ENCODE peak calls at places on chromosomes 13 and 19, in five cellular contexts. H is IMR-90, W is mesendoderm, P is H9, S is mesenchymal stem cell. C is an unnamed sample.

GRCh38 chr19:7595466-7596133 is at the start of gene CAMSAP3:
- DNase-seq in H (no peak), W (peak; percentile 63), P (peak; percentile 86), S (no peak), C (peak; percentile 82)

GRCh38 chr13:100434010-100434763 is 154.4 kb downstream of the GGACT start:
- DNase-seq in H (peak; percentile 68), W (peak; percentile 43), P (no peak), S (peak; percentile 51), C (no peak)

GRCh38 chr19:52138614-52139290 is 986 bp downstream of the ZNF616 start:
- DNase-seq in H (peak; percentile 19), W (peak; percentile 86), P (peak; percentile 69), S (peak; percentile 37), C (no peak)

GRCh38 chr13:73230714-73231113 is 171.9 kb downstream of the KLF5 start:
- DNase-seq in H (no peak), W (no peak), P (no peak), S (no peak), C (no peak)

GRCh38 chr19:29271911-29272310 is 59.0 kb upstream of the UQCRFS1 start:
- DNase-seq in H (no peak), W (no peak), P (no peak), S (no peak), C (no peak)

GRCh38 chr13:113562866-113563265 is 21.7 kb upstream of the TFDP1 start:
- DNase-seq in H (no peak), W (no peak), P (no peak), S (no peak), C (no peak)

GRCh38 chr13:22047082-22047784 is 376.4 kb downstream of the FGF9 start:
- DNase-seq in H (peak; percentile 64), W (no peak), P (no peak), S (peak; percentile 21), C (no peak)

GRCh38 chr13:30105381-30105780 is 202.0 kb downstream of the KATNAL1 start:
- DNase-seq in H (no peak), W (peak; percentile 72), P (peak; percentile 67), S (no peak), C (no peak)

GRCh38 chr19:10760268-10760944 is 42.5 kb downstream of the DNM2 start:
- DNase-seq in H (no peak), W (peak; percentile 48), P (no peak), S (peak; percentile 49), C (no peak)

GRCh38 chr19:1379961-1380489 is 3.7 kb upstream of the NDUFS7 start:
- DNase-seq in H (no peak), W (no peak), P (no peak), S (no peak), C (no peak)

GRCh38 chr19:1837625-1838105 is 10.6 kb downstream of the REXO1 start:
- DNase-seq in H (no peak), W (peak; percentile 58), P (peak; percentile 76), S (no peak), C (no peak)

GRCh38 chr19:48330012-48330681 is 4.8 kb downstream of the EMP3 start:
- DNase-seq in H (no peak), W (peak; percentile 98), P (peak; percentile 92), S (peak; percentile 50), C (peak; percentile 79)

GRCh38 chr13:25575562-25575961 is 203.8 kb downstream of the ATP8A2 start:
- DNase-seq in H (no peak), W (no peak), P (no peak), S (no peak), C (no peak)

GRCh38 chr19:15330801-15331418 is 1.4 kb downstream of the BRD4 start:
- DNase-seq in H (peak; percentile 89), W (peak; percentile 74), P (no peak), S (peak; percentile 93), C (peak; percentile 17)

GRCh38 chr13:110713981-110714797 is 689 bp downstream of the ING1 start:
- DNase-seq in H (peak; percentile 32), W (peak; percentile 68), P (peak; percentile 42), S (peak; percentile 55), C (peak; percentile 38)

GRCh38 chr19:1854542-1855039 is 6.3 kb upstream of the REXO1 start:
- DNase-seq in H (no peak), W (peak; percentile 26), P (peak; percentile 64), S (no peak), C (no peak)

GRCh38 chr13:77448689-77449088 is 86.8 kb upstream of the SCEL start:
- DNase-seq in H (no peak), W (peak; percentile 3), P (peak; percentile 47), S (no peak), C (no peak)

GRCh38 chr13:37058801-37059135 is 720 bp downstream of the SUPT20H start:
- DNase-seq in H (no peak), W (no peak), P (peak; percentile 27), S (no peak), C (no peak)

GRCh38 chr19:18541992-18542935 is 1.1 kb downstream of the FKBP8 start:
- DNase-seq in H (no peak), W (no peak), P (peak; percentile 40), S (no peak), C (no peak)

GRCh38 chr13:48398450-48399095 is 14.3 kb downstream of the LPAR6 start:
- DNase-seq in H (peak; percentile 18), W (no peak), P (no peak), S (no peak), C (no peak)

GRCh38 chr19:45598267-45599011 is 3.6 kb downstream of the GPR4 start:
- DNase-seq in H (no peak), W (no peak), P (no peak), S (no peak), C (no peak)

GRCh38 chr19:45595814-45596213 is 6.2 kb downstream of the GPR4 start:
- DNase-seq in H (peak; percentile 43), W (no peak), P (no peak), S (peak; percentile 43), C (no peak)

GRCh38 chr19:45599286-45599685 is 2.7 kb downstream of the GPR4 start:
- DNase-seq in H (no peak), W (no peak), P (no peak), S (no peak), C (no peak)

GRCh38 chr19:45600340-45600885 is 1.6 kb downstream of the GPR4 start:
- DNase-seq in H (no peak), W (no peak), P (no peak), S (no peak), C (no peak)

GRCh38 chr19:45597425-45598111 is 4.4 kb downstream of the GPR4 start:
- DNase-seq in H (no peak), W (no peak), P (no peak), S (no peak), C (no peak)
- H2BK120ac ChIP-seq in H (peak overlapping the region; percentile 26), W (no peak overlapping the region), P (no peak overlapping the region), S (peak overlapping the region; percentile 42), C (no peak overlapping the region)

DNA sequence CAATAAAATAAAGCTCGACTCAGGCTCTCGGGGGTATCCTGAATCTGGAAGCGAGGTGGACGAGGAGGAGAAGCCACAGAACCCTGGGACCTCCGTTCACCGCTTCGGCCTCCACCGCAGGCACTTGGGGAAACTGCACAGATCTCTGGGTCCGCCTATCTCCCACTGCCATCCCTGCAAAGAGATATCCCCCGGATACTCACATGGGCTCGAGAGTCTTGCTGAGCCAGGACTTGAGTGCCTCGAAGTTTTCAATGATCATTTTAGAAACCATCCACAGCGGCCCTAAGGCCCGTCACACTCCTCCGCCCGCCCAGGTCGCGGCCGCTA is 589 bp downstream of the RBM26 start:
- DNase-seq in H (no peak), W (peak; percentile 50), P (peak; percentile 34), S (peak; percentile 54), C (no peak)
- H3K4me1 ChIP-seq in H (peaks cover 3% of the 10 kb centered on the region), W (peaks cover 11% of the 10 kb centered on the region), P (no peaks in the 10 kb centered on the region), S (no peaks in the 10 kb centered on the region), C (peaks cover 9% of the 10 kb centered on the region)

DNA sequence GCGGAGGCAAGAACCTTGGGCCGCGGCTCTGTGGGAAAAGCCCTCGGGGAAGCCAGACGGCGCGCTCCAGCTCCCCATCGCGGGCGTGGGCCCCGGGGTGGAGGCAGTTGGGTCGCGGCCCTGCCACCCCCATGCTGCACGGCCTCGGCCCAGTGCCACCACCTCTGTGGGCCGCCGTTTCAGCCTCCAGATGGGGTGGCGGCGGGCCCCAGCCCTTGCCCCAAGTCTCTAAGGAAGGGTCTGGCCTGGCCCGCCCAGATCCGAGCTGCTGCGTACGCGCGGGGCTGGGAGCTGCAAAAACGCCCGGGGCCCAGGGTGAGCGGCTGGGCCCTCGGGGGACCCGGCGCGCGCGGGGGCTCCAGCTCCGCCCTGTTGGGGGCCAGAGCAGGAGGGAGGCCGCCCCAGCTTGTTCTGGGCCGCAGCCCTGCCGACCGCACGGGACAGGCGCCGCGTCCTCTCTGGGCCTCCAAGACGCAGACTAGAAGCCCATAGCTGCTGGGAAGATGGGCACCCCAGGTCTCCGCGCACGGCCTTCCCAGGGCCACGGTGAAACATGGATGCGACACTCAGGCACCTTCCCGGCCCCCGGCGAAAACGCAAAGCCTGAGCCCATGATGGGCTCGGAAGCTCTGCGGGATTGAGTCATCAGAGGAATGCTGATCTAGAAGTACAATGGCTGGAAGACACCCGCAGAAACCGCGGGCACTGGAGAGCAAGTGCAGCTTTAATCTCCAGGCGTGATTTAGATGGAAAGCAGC is 110.1 kb downstream of the KCTD15 start:
- DNase-seq in H (peak; percentile 2), W (peak; percentile 89), P (peak; percentile 58), S (peak; percentile 6), C (peak; percentile 29)
- H2BK15ac ChIP-seq in H (no peak overlapping the region), W (no peak overlapping the region), P (no peak overlapping the region), S (no peak overlapping the region), C (peak overlapping the region; percentile 93)

GRCh38 chr13:74289861-74290260 is 155.7 kb upstream of the KLF12 start:
- DNase-seq in H (no peak), W (no peak), P (no peak), S (no peak), C (no peak)

GRCh38 chr13:74287672-74288169 is 153.5 kb upstream of the KLF12 start:
- DNase-seq in H (peak; percentile 64), W (peak; percentile 92), P (peak; percentile 71), S (peak; percentile 62), C (peak; percentile 69)

GRCh38 chr13:74290324-74290773 is 156.1 kb upstream of the KLF12 start:
- DNase-seq in H (peak; percentile 79), W (peak; percentile 97), P (peak; percentile 79), S (peak; percentile 61), C (peak; percentile 54)

GRCh38 chr13:74289130-74289529 is 154.9 kb upstream of the KLF12 start:
- DNase-seq in H (no peak), W (peak; percentile 4), P (no peak), S (no peak), C (no peak)

GRCh38 chr13:74288361-74288911 is 154.2 kb upstream of the KLF12 start:
- DNase-seq in H (no peak), W (peak; percentile 12), P (peak; percentile 41), S (no peak), C (peak; percentile 9)
- H2BK120ac ChIP-seq in H (no peak overlapping the region), W (no peak overlapping the region), P (no peak overlapping the region), S (no peak overlapping the region), C (no peak overlapping the region)

DNA sequence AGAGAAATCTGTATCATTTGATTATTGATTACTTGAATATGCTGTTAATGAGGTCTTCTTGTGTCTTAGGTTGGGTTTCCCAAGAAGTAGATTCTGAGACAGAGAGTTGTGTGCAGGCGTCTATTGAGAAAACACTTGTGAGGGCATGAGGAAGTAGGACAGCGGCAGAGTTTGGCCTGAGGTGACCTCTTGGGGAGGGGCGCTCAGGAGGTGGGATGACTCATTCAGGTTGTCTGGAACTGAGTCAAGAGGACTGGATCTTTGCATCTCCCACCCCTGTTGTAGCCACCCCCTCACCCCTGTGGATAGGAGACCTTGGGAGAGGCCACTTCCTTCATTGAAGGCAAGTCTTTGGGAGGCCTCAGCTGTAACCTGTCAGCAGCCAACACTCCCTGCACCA is 35.2 kb upstream of the WDFY2 start:
- DNase-seq in H (no peak), W (peak; percentile 75), P (no peak), S (no peak), C (no peak)
- H3K4me1 ChIP-seq in H (no peaks in the 10 kb centered on the region), W (no peaks in the 10 kb centered on the region), P (no peaks in the 10 kb centered on the region), S (peaks cover 4% of the 10 kb centered on the region), C (peaks cover 6% of the 10 kb centered on the region)